ENCODE peak calls at places on chromosomes 12 and 14, in seven cellular contexts. M, X, D, B, O, T and G are unnamed samples.

GRCh38 chr12:113104953-113105510 is 30.5 kb downstream of the RASAL1 start:
- DNase-seq in M (no peak), X (no peak), D (no peak), B (no peak), O (no peak), T (no peak), G (no peak)

GRCh38 chr12:93079976-93080375 is 150.9 kb upstream of the EEA1 start:
- DNase-seq in M (no peak), X (no peak), D (no peak), B (no peak), O (no peak), T (no peak), G (no peak)

GRCh38 chr12:131842169-131842568 is 14.0 kb downstream of the MMP17 start:
- DNase-seq in M (no peak), X (no peak), D (no peak), B (no peak), O (no peak), T (no peak), G (no peak)

GRCh38 chr14:24072436-24072835 is 1.1 kb downstream of the CPNE6 start:
- DNase-seq in M (peak; percentile 64), X (no peak), D (no peak), B (no peak), O (no peak), T (no peak), G (no peak)

GRCh38 chr12:115464673-115465060 is 780.7 kb upstream of the TBX3 start:
- DNase-seq in M (no peak), X (no peak), D (no peak), B (no peak), O (no peak), T (no peak), G (no peak)

GRCh38 chr12:127802271-127802670 is 464.7 kb upstream of the TMEM132C start:
- DNase-seq in M (no peak), X (no peak), D (no peak), B (no peak), O (no peak), T (no peak), G (no peak)

GRCh38 chr12:48795550-48796455 is 6.9 kb upstream of the ADCY6 start:
- DNase-seq in M (peak; percentile 39), X (no peak), D (peak; percentile 84), B (peak; percentile 32), O (peak; percentile 85), T (peak; percentile 90), G (peak; percentile 46)

GRCh38 chr14:33454022-33454645 is 496.7 kb downstream of the EGLN3 start:
- DNase-seq in M (no peak), X (no peak), D (no peak), B (no peak), O (no peak), T (no peak), G (no peak)

GRCh38 chr14:36579573-36580140 is 2.8 kb downstream of the NKX2-8 start:
- DNase-seq in M (no peak), X (no peak), D (no peak), B (no peak), O (no peak), T (no peak), G (peak; percentile 34)

GRCh38 chr12:124392991-124393790 is 98.3 kb downstream of the RFLNA start:
- DNase-seq in M (peak; percentile 86), X (peak; percentile 64), D (no peak), B (no peak), O (no peak), T (no peak), G (peak; percentile 78)